ENCODE peak calls at places on chromosomes 7 and 10, in eight cellular contexts. Q, U, M, S, C, W, F and D are unnamed samples. For H3K9me3, the result is how much of the 10 kb centered on the place peaks cover.

GRCh38 chr7:112779667-112780066 is 10.5 kb downstream of the TMEM168 start:
- DNase-seq in W (no peak), M (no peak), C (no peak), S (no peak), Q (no peak), U (no peak), F (no peak), D (no peak)

GRCh38 chr7:103810112-103810744 is 179.2 kb downstream of the RELN start:
- DNase-seq in U (no peak), F (no peak), M (no peak), C (no peak), W (no peak), S (no peak), Q (no peak), D (no peak)

GRCh38 chr7:156662269-156662668 is 21.7 kb downstream of the RNF32 start:
- DNase-seq in U (no peak), S (no peak), F (no peak), M (no peak), Q (no peak), W (no peak), C (no peak), D (no peak)

GRCh38 chr10:10772411-10772810 is 245.3 kb upstream of the CELF2 start:
- DNase-seq in W (no peak), Q (no peak), M (no peak), U (no peak), C (no peak), S (no peak), F (no peak), D (no peak)

GRCh38 chr10:13351340-13351915 is 3.3 kb upstream of the SEPHS1 start:
- DNase-seq in U (no peak), W (peak), Q (no peak), C (no peak), F (peak), M (no peak), S (peak), D (no peak)

GRCh38 chr10:88651131-88651541 is 13.1 kb upstream of the LIPF start:
- DNase-seq in S (no peak), U (no peak), C (no peak), M (peak), W (no peak), F (no peak), Q (no peak), D (no peak)

GRCh38 chr10:13699216-13699615 is 112.5 kb downstream of the PRPF18 start:
- DNase-seq in C (peak), F (no peak), M (no peak), Q (no peak), W (no peak), U (no peak), S (no peak), D (no peak)

GRCh38 chr10:125010362-125010761 is 68.4 kb downstream of the ZRANB1 start:
- DNase-seq in W (no peak), Q (no peak), U (peak), M (no peak), C (no peak), F (no peak), S (no peak), D (no peak)

GRCh38 chr10:635088-635861 is 54.2 kb downstream of the DIP2C start:
- DNase-seq in W (no peak), F (no peak), C (peak), Q (no peak), U (no peak), M (no peak), S (no peak), D (no peak)

GRCh38 chr10:30747633-30748032 is 118.1 kb upstream of the LYZL2 start:
- DNase-seq in Q (no peak), S (no peak), F (no peak), U (no peak), M (no peak), W (no peak), C (no peak), D (no peak)

GRCh38 chr7:66297579-66297978 is 92.4 kb downstream of the TPST1 start:
- DNase-seq in Q (no peak), S (no peak), C (no peak), F (no peak), M (no peak), W (no peak), U (no peak), D (no peak)

GRCh38 chr10:91410638-91411367 is 659 bp downstream of the HECTD2 start:
- DNase-seq in W (no peak), F (no peak), Q (no peak), C (no peak), M (peak), S (no peak), U (no peak), D (no peak)

GRCh38 chr10:88640186-88640585 is 24.1 kb upstream of the LIPF start:
- DNase-seq in U (no peak), Q (no peak), F (no peak), S (no peak), M (no peak), C (no peak), W (no peak), D (no peak)

GRCh38 chr7:26034386-26034785 is 117.6 kb upstream of the NFE2L3 start:
- DNase-seq in U (no peak), M (no peak), W (no peak), C (no peak), Q (no peak), S (no peak), F (no peak), D (no peak)

GRCh38 chr7:134886353-134887057 is 99.8 kb upstream of the AGBL3 start:
- DNase-seq in Q (peak), S (no peak), W (no peak), C (no peak), U (no peak), M (peak), F (no peak), D (no peak)

GRCh38 chr7:200290-200689 is 7.9 kb downstream of the FAM20C start:
- DNase-seq in M (no peak), S (peak), U (no peak), F (no peak), C (no peak), W (no peak), Q (no peak), D (no peak)

GRCh38 chr10:63467833-63468232 is 2.1 kb upstream of the JMJD1C start:
- DNase-seq in W (no peak), C (no peak), Q (no peak), M (no peak), U (no peak), F (no peak), S (no peak), D (no peak)

GRCh38 chr10:73126343-73126742 is 16.1 kb downstream of the NUDT13 start:
- DNase-seq in W (no peak), S (no peak), F (no peak), C (no peak), M (no peak), Q (no peak), U (no peak), D (no peak)

GRCh38 chr10:117007080-117007479 is 2.1 kb upstream of the SHTN1 start:
- DNase-seq in Q (no peak), W (no peak), M (peak), U (no peak), F (no peak), C (no peak), S (no peak), D (no peak)

GRCh38 chr7:135801045-135801693 is 52.6 kb upstream of the FAM180A start:
- DNase-seq in S (no peak), U (no peak), W (peak), Q (peak), C (no peak), F (peak), M (peak), D (peak)

GRCh38 chr7:57327081-57327480 is 122.9 kb upstream of the ZNF716 start:
- DNase-seq in C (no peak), S (no peak), F (no peak), W (no peak), U (no peak), Q (no peak), M (no peak), D (no peak)
- H3K9me3 ChIP-seq in C (under half), S (half or more), F (half or more), W (under half), U (under half), Q (under half), M (under half), D (under half)

GRCh38 chr7:6691103-6691502 is 15.6 kb downstream of the ZNF12 start:
- DNase-seq in F (no peak), S (no peak), U (no peak), Q (no peak), M (no peak), C (no peak), W (no peak), D (no peak)
- H3K9me3 ChIP-seq in F (half or more), S (half or more), U (under half), Q (under half), M (half or more), C (half or more), W (half or more), D (under half)

DNA sequence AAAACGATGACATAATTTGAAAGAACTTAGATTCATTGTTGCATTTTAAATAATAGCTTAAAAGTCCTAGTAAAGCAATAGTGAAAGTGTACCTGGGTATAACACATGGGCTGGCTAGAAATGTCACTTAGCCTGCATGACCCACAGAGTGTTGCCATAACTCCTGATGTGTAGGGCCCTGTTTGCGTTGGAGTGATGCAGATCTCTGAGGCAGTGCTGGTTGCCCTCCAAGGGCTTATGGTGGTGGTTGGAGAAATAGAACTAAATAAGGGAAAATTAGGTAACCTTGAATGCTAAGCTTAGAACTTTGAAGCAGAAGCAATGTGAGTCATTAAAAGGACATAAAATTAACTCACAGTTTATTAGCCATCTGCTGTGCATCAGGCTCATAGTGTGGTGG is 105.7 kb downstream of the CCNY start:
- DNase-seq in Q (no peak), S (no peak), C (no peak), M (no peak), F (no peak), W (no peak), U (no peak), D (no peak)
- H3K9me3 ChIP-seq in Q (under half), S (under half), C (under half), M (under half), F (half or more), W (under half), U (under half), D (under half)

DNA sequence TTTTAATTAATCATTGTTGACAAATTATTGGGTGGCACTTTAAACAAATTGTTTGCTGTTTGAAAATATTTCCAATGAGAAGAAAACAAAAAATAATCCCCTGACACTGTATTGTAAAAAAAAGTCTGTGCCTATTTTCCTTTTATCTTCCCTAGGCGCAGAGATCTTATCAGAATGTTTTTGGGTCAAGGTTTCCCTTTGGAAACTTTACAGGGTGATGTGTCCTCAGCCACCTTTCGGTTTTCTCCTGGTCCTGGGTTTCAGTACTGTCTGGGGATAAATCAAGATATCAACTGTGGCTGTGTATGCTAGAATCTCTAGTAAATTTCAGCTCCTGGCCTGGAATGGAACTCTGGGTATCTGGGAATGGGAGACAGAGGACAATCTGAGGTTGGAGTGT is 1.4 kb downstream of the ZNF107 start:
- DNase-seq in S (no peak), W (no peak), C (no peak), F (no peak), U (no peak), Q (no peak), M (no peak), D (no peak)
- H3K9me3 ChIP-seq in S (under half), W (under half), C (under half), F (under half), U (under half), Q (under half), M (half or more), D (under half)

DNA sequence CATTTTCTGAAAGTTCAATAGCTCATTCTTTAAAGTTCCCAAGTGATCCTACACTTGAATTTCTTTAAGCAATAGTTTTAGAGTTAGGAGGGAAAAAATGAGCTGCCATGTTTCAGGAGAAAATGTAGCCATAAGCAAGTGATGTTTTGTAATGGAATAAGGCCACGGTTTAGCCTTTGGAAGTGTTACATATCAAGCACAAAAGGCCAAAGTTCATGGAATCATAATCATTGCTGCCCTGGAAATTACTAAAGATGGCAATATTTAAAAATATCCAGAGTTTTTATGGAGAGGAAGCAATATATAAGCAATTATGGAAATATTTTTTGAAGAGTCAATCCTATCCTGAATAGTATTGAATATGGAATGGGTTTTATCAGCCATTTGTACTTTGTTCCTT is 68.4 kb downstream of the ETV1 start:
- DNase-seq in U (no peak), S (no peak), F (no peak), M (no peak), W (no peak), Q (no peak), C (no peak), D (no peak)
- H3K9me3 ChIP-seq in U (under half), S (under half), F (under half), M (under half), W (under half), Q (under half), C (under half), D (under half)

DNA sequence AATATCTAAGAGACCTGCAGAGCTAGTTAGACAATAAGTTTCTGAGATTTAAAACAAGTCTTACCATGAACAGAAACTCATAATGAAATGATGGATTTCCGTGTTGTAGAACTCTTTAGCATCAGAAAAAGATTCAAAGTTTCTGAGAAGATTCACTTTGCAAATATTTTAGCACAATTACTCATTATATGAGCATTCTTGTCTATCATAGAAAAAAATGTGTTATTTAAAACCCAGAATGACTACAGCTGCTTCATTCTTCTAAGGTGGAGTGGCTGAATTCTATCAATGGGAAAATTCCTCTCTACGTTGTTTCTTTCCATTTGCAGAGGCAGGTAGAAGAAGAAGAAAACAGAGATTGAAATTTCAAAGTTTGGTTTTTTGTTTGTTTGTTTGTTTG is 21.0 kb upstream of the RALA start:
- DNase-seq in S (no peak), U (no peak), Q (no peak), F (no peak), C (no peak), W (no peak), M (no peak), D (no peak)
- H3K9me3 ChIP-seq in S (under half), U (under half), Q (under half), F (under half), C (under half), W (under half), M (under half), D (under half)